ENCODE peak calls at places on chromosomes 1 and 21, in ten cellular contexts. K, Q, B, Y, D, H, E, S, V and A are unnamed samples.

GRCh38 chr1:227576152-227576551 is 12.8 kb downstream of the ZNF678 start:
- DNase-seq in K (no peak), Q (no peak), B (no peak), Y (no peak), D (no peak), H (no peak), E (no peak), S (no peak), V (no peak), A (no peak)

GRCh38 chr1:15249032-15249601 is 2.1 kb downstream of the FHAD1 start:
- DNase-seq in K (no peak), Q (no peak), B (peak; percentile 4), Y (no peak), D (peak; percentile 44), H (no peak), E (no peak), S (no peak), V (no peak), A (peak; percentile 6)

GRCh38 chr1:212236664-212237220 is 48.5 kb upstream of the PPP2R5A start:
- DNase-seq in K (no peak), Q (no peak), B (no peak), Y (no peak), D (no peak), H (no peak), E (no peak), S (no peak), V (no peak), A (no peak)

GRCh38 chr1:3086272-3086671 is 17.3 kb downstream of the PRDM16 start:
- DNase-seq in K (no peak), Q (no peak), B (no peak), Y (no peak), D (no peak), H (no peak), E (no peak), S (no peak), V (no peak), A (no peak)

GRCh38 chr1:117370509-117370908 is 3.3 kb downstream of the MAN1A2 start:
- DNase-seq in K (no peak), Q (no peak), B (no peak), Y (no peak), D (no peak), H (no peak), E (no peak), S (no peak), V (no peak), A (no peak)

GRCh38 chr1:59340411-59341307 is 43.8 kb downstream of the FGGY start:
- DNase-seq in K (no peak), Q (no peak), B (no peak), Y (no peak), D (no peak), H (no peak), E (no peak), S (no peak), V (peak; percentile 13), A (no peak)

GRCh38 chr1:6747679-6748078 is 37.6 kb upstream of the CAMTA1 start:
- DNase-seq in K (no peak), Q (no peak), B (no peak), Y (no peak), D (no peak), H (no peak), E (no peak), S (no peak), V (no peak), A (no peak)

GRCh38 chr1:118185083-118185899 is at the start of gene SPAG17:
- DNase-seq in K (peak; percentile 56), Q (peak; percentile 98), B (peak; percentile 21), Y (peak; percentile 6), D (peak; percentile 57), H (peak; percentile 71), E (peak; percentile 67), S (no peak), V (no peak), A (no peak)

GRCh38 chr21:44793269-44794030 is 8.2 kb downstream of the UBE2G2 start:
- DNase-seq in K (peak; percentile 75), Q (peak; percentile 78), B (peak; percentile 58), Y (peak; percentile 86), D (peak; percentile 39), H (no peak), E (peak; percentile 45), S (peak; percentile 24), V (peak; percentile 42), A (peak; percentile 23)

GRCh38 chr21:40421121-40421520 is 425.8 kb downstream of the DSCAM start:
- DNase-seq in K (no peak), Q (no peak), B (no peak), Y (no peak), D (no peak), H (no peak), E (no peak), S (no peak), V (no peak), A (no peak)

GRCh38 chr1:200550367-200550766 is 70.2 kb downstream of the KIF14 start:
- DNase-seq in K (no peak), Q (no peak), B (peak; percentile 35), Y (no peak), D (no peak), H (no peak), E (no peak), S (no peak), V (no peak), A (no peak)

GRCh38 chr1:200561856-200562214 is 58.7 kb downstream of the KIF14 start:
- DNase-seq in K (no peak), Q (no peak), B (no peak), Y (no peak), D (no peak), H (no peak), E (no peak), S (no peak), V (no peak), A (no peak)

GRCh38 chr1:200558866-200559459 is 61.6 kb downstream of the KIF14 start:
- DNase-seq in K (peak; percentile 35), Q (peak; percentile 23), B (peak; percentile 77), Y (peak; percentile 47), D (peak; percentile 61), H (no peak), E (peak; percentile 5), S (peak; percentile 51), V (peak; percentile 22), A (no peak)

GRCh38 chr1:200556005-200556404 is 64.5 kb downstream of the KIF14 start:
- DNase-seq in K (no peak), Q (peak; percentile 41), B (peak; percentile 13), Y (no peak), D (no peak), H (no peak), E (no peak), S (no peak), V (no peak), A (no peak)
- TF ChIP-seq CTCF in K (no peak), Q (peak; percentile 48), B (peak; percentile 31), Y (no peak), D (peak; percentile 50), H (no peak), E (no peak), S (peak; percentile 24), V (peak; percentile 25), A (no peak)

DNA sequence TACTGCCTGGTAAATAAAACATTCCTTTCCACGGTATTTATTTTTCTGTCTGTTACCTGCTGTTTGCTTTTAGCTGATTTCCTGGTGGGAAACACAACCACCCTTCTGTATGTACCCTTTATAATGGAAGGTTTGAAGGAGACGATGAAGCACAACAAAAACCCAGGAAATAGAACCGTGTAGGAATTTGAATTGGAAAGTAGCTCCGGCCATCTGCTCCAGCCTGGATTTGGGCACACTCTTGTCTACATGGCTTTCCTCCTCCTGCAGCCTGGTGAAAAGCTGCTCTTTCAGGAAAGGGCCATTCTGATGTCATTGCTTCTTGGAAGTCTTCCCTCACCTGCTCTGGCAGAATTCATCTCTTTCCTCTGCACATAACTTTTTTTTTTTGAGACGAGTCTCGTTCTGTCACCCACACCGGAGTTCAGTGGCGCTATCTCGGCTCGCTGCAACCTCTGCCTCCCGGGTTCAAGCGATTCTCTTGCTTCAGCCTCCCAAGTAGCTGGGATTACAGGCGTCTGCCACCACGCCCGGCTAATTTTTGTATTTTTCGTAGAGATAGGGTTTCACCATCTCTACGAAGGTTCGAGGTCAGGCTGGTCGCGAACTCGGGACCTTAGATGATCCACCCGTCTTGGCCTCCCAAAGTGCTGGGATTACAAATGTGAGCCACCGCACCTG is 2.7 kb downstream of the AK4 start:
- DNase-seq in K (no peak), Q (peak; percentile 30), B (no peak), Y (no peak), D (no peak), H (no peak), E (no peak), S (no peak), V (no peak), A (no peak)
- H3K27me3 ChIP-seq in K (no peaks in the 10 kb centered on the region), Q (peaks cover 63% of the 10 kb centered on the region), B (peaks cover 21% of the 10 kb centered on the region), Y (no peaks in the 10 kb centered on the region), D (no peaks in the 10 kb centered on the region), H (no peaks in the 10 kb centered on the region), E (no peaks in the 10 kb centered on the region), S (no peaks in the 10 kb centered on the region), V (no peaks in the 10 kb centered on the region), A (peaks cover 33% of the 10 kb centered on the region)

GRCh38 chr1:90044346-90044745 is 49.4 kb downstream of the ZNF326 start:
- DNase-seq in K (no peak), Q (no peak), B (no peak), Y (no peak), D (no peak), H (no peak), E (no peak), S (no peak), V (no peak), A (no peak)

GRCh38 chr1:90046635-90047034 is 51.7 kb downstream of the ZNF326 start:
- DNase-seq in K (no peak), Q (peak; percentile 17), B (no peak), Y (no peak), D (no peak), H (no peak), E (no peak), S (no peak), V (no peak), A (no peak)

GRCh38 chr1:90043573-90043972 is 48.7 kb downstream of the ZNF326 start:
- DNase-seq in K (no peak), Q (no peak), B (no peak), Y (no peak), D (no peak), H (no peak), E (no peak), S (no peak), V (no peak), A (no peak)

GRCh38 chr1:90045853-90046563 is 51.1 kb downstream of the ZNF326 start:
- DNase-seq in K (peak; percentile 37), Q (peak; percentile 51), B (peak; percentile 21), Y (peak; percentile 39), D (peak; percentile 28), H (no peak), E (no peak), S (peak; percentile 8), V (no peak), A (no peak)
- TF ChIP-seq CTCF in K (peak; percentile 64), Q (peak; percentile 82), B (peak; percentile 61), Y (peak; percentile 74), D (peak; percentile 81), H (peak; percentile 28), E (peak; percentile 43), S (peak; percentile 29), V (peak; percentile 59), A (peak; percentile 43)

GRCh38 chr1:201068976-201069375 is 43.2 kb downstream of the CACNA1S start:
- DNase-seq in K (no peak), Q (no peak), B (no peak), Y (no peak), D (no peak), H (no peak), E (no peak), S (no peak), V (no peak), A (no peak)
- H3K27me3 ChIP-seq in K (no peaks in the 10 kb centered on the region), Q (no peaks in the 10 kb centered on the region), B (peaks cover 77% of the 10 kb centered on the region), Y (peaks cover 50% of the 10 kb centered on the region), D (no peaks in the 10 kb centered on the region), H (peaks cover 8% of the 10 kb centered on the region), E (no peaks in the 10 kb centered on the region), S (no peaks in the 10 kb centered on the region), V (no peaks in the 10 kb centered on the region), A (no peaks in the 10 kb centered on the region)